ENCODE peak calls at places on chromosomes 6 and 20, in seven cellular contexts. A is cardiac septum; M is SHP77 treated with DMSO at 0.1 percent for 48 hours; T is upper lobe of right lung; H is stimulated activated CD4-positive, alpha-beta T cell treated with anti-CD3 and anti-CD28 coated beads, Interleukin-2, amount 100 ng/mL, for 48 hours; K is CD8-positive, alpha-beta T cell; Y is epithelial cell of esophagus. U is an unnamed sample.

GRCh38 chr6:25456249-25456648 is 177.1 kb downstream of the CARMIL1 start:
- DNase-seq in A (no peak), M (no peak), T (no peak), H (no peak), K (no peak), Y (no peak), U (no peak)

GRCh38 chr20:48339147-48339985 is 488.4 kb downstream of the PREX1 start:
- DNase-seq in A (no peak), M (no peak), T (no peak), H (no peak), K (no peak), Y (no peak), U (peak)

GRCh38 chr20:50655325-50655880 is 35.9 kb downstream of the RIPOR3 start:
- DNase-seq in A (no peak), M (no peak), T (no peak), H (no peak), K (no peak), Y (no peak), U (peak)

GRCh38 chr20:62360854-62361798 is 6.0 kb downstream of the LAMA5 start:
- DNase-seq in A (no peak), M (no peak), T (peak), H (no peak), K (no peak), Y (no peak), U (no peak)

GRCh38 chr6:148445620-148446019 is 103.0 kb downstream of the SASH1 start:
- DNase-seq in A (no peak), M (no peak), T (no peak), H (no peak), K (no peak), Y (peak), U (no peak)

GRCh38 chr6:43180985-43181384 is 1.0 kb upstream of the CUL9 start:
- DNase-seq in A (no peak), M (no peak), T (no peak), H (no peak), K (no peak), Y (no peak), U (no peak)

GRCh38 chr20:17504326-17504897 is 26.8 kb downstream of the BFSP1 start:
- DNase-seq in A (no peak), M (no peak), T (no peak), H (no peak), K (no peak), Y (no peak), U (no peak)

GRCh38 chr6:14889172-14889571 is 356.7 kb upstream of the JARID2 start:
- DNase-seq in A (no peak), M (no peak), T (no peak), H (no peak), K (no peak), Y (peak), U (no peak)

GRCh38 chr20:38171301-38172010 is 6.4 kb upstream of the TGM2 start:
- DNase-seq in A (no peak), M (no peak), T (peak), H (no peak), K (no peak), Y (no peak), U (peak)

GRCh38 chr20:4973330-4974097 is 27.8 kb downstream of the SLC23A2 start:
- DNase-seq in A (peak), M (no peak), T (peak), H (peak), K (peak), Y (peak), U (peak)

GRCh38 chr6:52125139-52125538 is 37.7 kb upstream of the PKHD1 start:
- DNase-seq in A (no peak), M (no peak), T (no peak), H (no peak), K (no peak), Y (no peak), U (no peak)

GRCh38 chr20:3616250-3616649 is 46.9 kb downstream of the GFRA4 start:
- DNase-seq in A (no peak), M (no peak), T (peak), H (no peak), K (no peak), Y (no peak), U (no peak)

GRCh38 chr6:36130672-36131516 is 581 bp downstream of the MAPK13 start:
- DNase-seq in A (no peak), M (no peak), T (peak), H (peak), K (peak), Y (peak), U (no peak)

GRCh38 chr6:158861686-158862381 is 42.7 kb upstream of the EZR start:
- DNase-seq in A (no peak), M (no peak), T (no peak), H (no peak), K (no peak), Y (peak), U (no peak)

GRCh38 chr20:51487525-51488279 is 54.8 kb downstream of the NFATC2 start:
- DNase-seq in A (no peak), M (no peak), T (no peak), H (no peak), K (no peak), Y (peak), U (no peak)

GRCh38 chr20:1469925-1470571 is 3.4 kb upstream of the NSFL1C start:
- DNase-seq in A (no peak), M (peak), T (peak), H (no peak), K (no peak), Y (peak), U (peak)

GRCh38 chr6:40325041-40325440 is 262.1 kb downstream of the LRFN2 start:
- DNase-seq in A (no peak), M (no peak), T (no peak), H (no peak), K (no peak), Y (no peak), U (no peak)

GRCh38 chr6:6893701-6894100 is 214.1 kb upstream of the RREB1 start:
- DNase-seq in A (no peak), M (no peak), T (no peak), H (no peak), K (no peak), Y (peak), U (peak)

GRCh38 chr6:22668307-22668706 is 98.9 kb downstream of the HDGFL1 start:
- DNase-seq in A (no peak), M (no peak), T (no peak), H (no peak), K (no peak), Y (no peak), U (no peak)

U was measured in NB4.